ENCODE peak calls at places on chromosome 13, in nine cellular contexts. One of them, this sample, is unnamed. For H3K4me1, the result is how much of the 10 kb centered on the place peaks cover.

GRCh38 chr13:66532146-66532545 is 698.0 kb downstream of the PCDH9 start:
- DNase-seq in left ventricle myocardium inferior: no peak
- DNase-seq in transverse colon: no peak
- DNase-seq in tibial nerve: no peak
- DNase-seq in PC-3: peak
- DNase-seq in CD8-positive, alpha-beta T cell: no peak
- DNase-seq in colonic mucosa: no peak
- DNase-seq in PC-9: no peak
- DNase-seq in psoas muscle: no peak
- DNase-seq in this sample: no peak

GRCh38 chr13:50598338-50598737 is 245.2 kb downstream of the DLEU7 start:
- DNase-seq in left ventricle myocardium inferior: no peak
- DNase-seq in transverse colon: no peak
- DNase-seq in tibial nerve: no peak
- DNase-seq in PC-3: no peak
- DNase-seq in CD8-positive, alpha-beta T cell: no peak
- DNase-seq in colonic mucosa: no peak
- DNase-seq in PC-9: no peak
- DNase-seq in psoas muscle: no peak
- DNase-seq in this sample: no peak

GRCh38 chr13:51773515-51773914 is 30.4 kb downstream of the DHRS12 start:
- DNase-seq in left ventricle myocardium inferior: no peak
- DNase-seq in transverse colon: no peak
- DNase-seq in tibial nerve: no peak
- DNase-seq in PC-3: no peak
- DNase-seq in CD8-positive, alpha-beta T cell: no peak
- DNase-seq in colonic mucosa: no peak
- DNase-seq in PC-9: no peak
- DNase-seq in psoas muscle: no peak
- DNase-seq in this sample: no peak

GRCh38 chr13:63124863-63125262 is 1709.2 kb upstream of the PCDH20 start:
- DNase-seq in left ventricle myocardium inferior: no peak
- DNase-seq in transverse colon: no peak
- DNase-seq in tibial nerve: no peak
- DNase-seq in PC-3: peak
- DNase-seq in CD8-positive, alpha-beta T cell: no peak
- DNase-seq in colonic mucosa: no peak
- DNase-seq in PC-9: no peak
- DNase-seq in psoas muscle: no peak
- DNase-seq in this sample: no peak

GRCh38 chr13:80204642-80205041 is 136.3 kb downstream of the SPRY2 start:
- DNase-seq in left ventricle myocardium inferior: no peak
- DNase-seq in transverse colon: no peak
- DNase-seq in tibial nerve: no peak
- DNase-seq in PC-3: peak
- DNase-seq in CD8-positive, alpha-beta T cell: no peak
- DNase-seq in colonic mucosa: no peak
- DNase-seq in PC-9: no peak
- DNase-seq in psoas muscle: no peak
- DNase-seq in this sample: no peak

GRCh38 chr13:99655351-99656091 is 154.2 kb downstream of the TM9SF2 start:
- DNase-seq in left ventricle myocardium inferior: no peak
- DNase-seq in transverse colon: no peak
- DNase-seq in tibial nerve: no peak
- DNase-seq in PC-3: peak
- DNase-seq in CD8-positive, alpha-beta T cell: no peak
- DNase-seq in colonic mucosa: peak
- DNase-seq in PC-9: no peak
- DNase-seq in psoas muscle: no peak
- DNase-seq in this sample: no peak

GRCh38 chr13:83272076-83272475 is 610.2 kb downstream of the SLITRK1 start:
- DNase-seq in left ventricle myocardium inferior: no peak
- DNase-seq in transverse colon: no peak
- DNase-seq in tibial nerve: no peak
- DNase-seq in PC-3: no peak
- DNase-seq in CD8-positive, alpha-beta T cell: no peak
- DNase-seq in colonic mucosa: no peak
- DNase-seq in PC-9: no peak
- DNase-seq in psoas muscle: no peak
- DNase-seq in this sample: no peak

GRCh38 chr13:78750735-78751134 is 91.8 kb upstream of the OBI1 start:
- DNase-seq in left ventricle myocardium inferior: no peak
- DNase-seq in transverse colon: no peak
- DNase-seq in tibial nerve: no peak
- DNase-seq in PC-3: no peak
- DNase-seq in CD8-positive, alpha-beta T cell: no peak
- DNase-seq in colonic mucosa: no peak
- DNase-seq in PC-9: no peak
- DNase-seq in psoas muscle: no peak
- DNase-seq in this sample: no peak

GRCh38 chr13:48194392-48194754 is 38.6 kb upstream of the ITM2B start:
- DNase-seq in left ventricle myocardium inferior: no peak
- DNase-seq in transverse colon: no peak
- DNase-seq in tibial nerve: no peak
- DNase-seq in PC-3: peak
- DNase-seq in CD8-positive, alpha-beta T cell: no peak
- DNase-seq in colonic mucosa: no peak
- DNase-seq in PC-9: no peak
- DNase-seq in psoas muscle: no peak
- DNase-seq in this sample: no peak

GRCh38 chr13:59408738-59409137 is 755.0 kb downstream of the DIAPH3 start:
- DNase-seq in left ventricle myocardium inferior: no peak
- DNase-seq in transverse colon: no peak
- DNase-seq in tibial nerve: no peak
- DNase-seq in PC-3: no peak
- DNase-seq in CD8-positive, alpha-beta T cell: no peak
- DNase-seq in colonic mucosa: no peak
- DNase-seq in PC-9: no peak
- DNase-seq in psoas muscle: no peak
- DNase-seq in this sample: no peak
- H3K4me1 ChIP-seq in left ventricle myocardium inferior: under half
- H3K4me1 ChIP-seq in transverse colon: under half
- H3K4me1 ChIP-seq in tibial nerve: under half
- H3K4me1 ChIP-seq in PC-3: under half
- H3K4me1 ChIP-seq in CD8-positive, alpha-beta T cell: under half
- H3K4me1 ChIP-seq in colonic mucosa: under half
- H3K4me1 ChIP-seq in PC-9: under half
- H3K4me1 ChIP-seq in psoas muscle: under half
- H3K4me1 ChIP-seq in this sample: under half

GRCh38 chr13:49512578-49512977 is 16.8 kb downstream of the PHF11 start:
- DNase-seq in left ventricle myocardium inferior: no peak
- DNase-seq in transverse colon: no peak
- DNase-seq in tibial nerve: no peak
- DNase-seq in PC-3: no peak
- DNase-seq in CD8-positive, alpha-beta T cell: no peak
- DNase-seq in colonic mucosa: no peak
- DNase-seq in PC-9: no peak
- DNase-seq in psoas muscle: no peak
- DNase-seq in this sample: no peak

GRCh38 chr13:49521216-49521615 is 25.5 kb downstream of the PHF11 start:
- DNase-seq in left ventricle myocardium inferior: no peak
- DNase-seq in transverse colon: no peak
- DNase-seq in tibial nerve: no peak
- DNase-seq in PC-3: no peak
- DNase-seq in CD8-positive, alpha-beta T cell: no peak
- DNase-seq in colonic mucosa: no peak
- DNase-seq in PC-9: no peak
- DNase-seq in psoas muscle: no peak
- DNase-seq in this sample: no peak

GRCh38 chr13:49516467-49516866 is 20.7 kb downstream of the PHF11 start:
- DNase-seq in left ventricle myocardium inferior: no peak
- DNase-seq in transverse colon: no peak
- DNase-seq in tibial nerve: no peak
- DNase-seq in PC-3: no peak
- DNase-seq in CD8-positive, alpha-beta T cell: no peak
- DNase-seq in colonic mucosa: no peak
- DNase-seq in PC-9: no peak
- DNase-seq in psoas muscle: no peak
- DNase-seq in this sample: no peak

DNA sequence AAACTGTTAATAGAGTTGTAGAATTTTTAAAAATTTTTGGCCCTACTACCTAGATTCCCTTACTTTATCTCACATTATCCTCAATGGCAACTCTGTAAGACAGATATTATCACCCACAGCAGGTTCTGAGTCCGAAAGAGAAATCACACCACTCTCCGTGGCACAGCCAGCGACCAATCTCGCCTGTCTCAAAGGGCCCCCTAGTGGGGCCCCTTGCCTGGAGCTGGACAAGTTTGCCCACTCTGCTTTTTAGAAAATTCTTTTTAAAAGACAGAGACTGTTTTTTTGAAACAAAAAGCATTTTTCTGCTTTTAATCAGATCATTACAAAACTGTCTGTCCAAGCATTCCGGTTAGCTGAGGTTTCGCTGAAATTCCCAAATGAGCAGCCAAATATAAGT is 21.7 kb downstream of the PHF11 start:
- DNase-seq in left ventricle myocardium inferior: no peak
- DNase-seq in transverse colon: no peak
- DNase-seq in tibial nerve: no peak
- DNase-seq in PC-3: no peak
- DNase-seq in CD8-positive, alpha-beta T cell: peak
- DNase-seq in colonic mucosa: no peak
- DNase-seq in PC-9: no peak
- DNase-seq in psoas muscle: no peak
- DNase-seq in this sample: no peak
- TF ChIP-seq CTCF in left ventricle myocardium inferior: peak
- TF ChIP-seq CTCF in transverse colon: no peak
- TF ChIP-seq CTCF in tibial nerve: peak
- TF ChIP-seq CTCF in PC-3: peak
- TF ChIP-seq CTCF in CD8-positive, alpha-beta T cell: peak
- TF ChIP-seq CTCF in colonic mucosa: no peak
- TF ChIP-seq CTCF in PC-9: no peak
- TF ChIP-seq CTCF in psoas muscle: no peak
- TF ChIP-seq CTCF in this sample: peak

DNA sequence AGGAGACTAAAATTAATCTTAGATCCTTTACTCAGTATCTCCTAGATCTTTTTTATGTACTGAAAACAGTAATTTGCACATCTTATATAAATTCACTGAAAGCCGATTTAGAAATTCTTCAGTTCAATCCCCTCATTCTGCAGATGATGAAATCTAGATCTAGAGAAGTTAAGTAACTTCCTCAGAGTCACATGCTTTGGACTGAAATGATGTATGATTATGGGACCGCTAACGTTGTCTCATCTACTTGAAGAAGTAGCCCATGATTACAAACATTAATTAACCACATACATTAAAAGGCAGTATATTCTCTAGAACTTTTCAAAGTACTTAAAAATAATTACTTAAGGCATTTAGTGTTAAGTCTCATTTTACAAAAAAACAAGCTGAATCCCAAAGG is 37.8 kb downstream of the ELF1 start:
- DNase-seq in left ventricle myocardium inferior: no peak
- DNase-seq in transverse colon: no peak
- DNase-seq in tibial nerve: no peak
- DNase-seq in PC-3: no peak
- DNase-seq in CD8-positive, alpha-beta T cell: no peak
- DNase-seq in colonic mucosa: no peak
- DNase-seq in PC-9: no peak
- DNase-seq in psoas muscle: no peak
- DNase-seq in this sample: no peak
- H3K4me1 ChIP-seq in left ventricle myocardium inferior: half or more
- H3K4me1 ChIP-seq in transverse colon: under half
- H3K4me1 ChIP-seq in tibial nerve: under half
- H3K4me1 ChIP-seq in PC-3: under half
- H3K4me1 ChIP-seq in CD8-positive, alpha-beta T cell: half or more
- H3K4me1 ChIP-seq in colonic mucosa: under half
- H3K4me1 ChIP-seq in PC-9: under half
- H3K4me1 ChIP-seq in psoas muscle: under half
- H3K4me1 ChIP-seq in this sample: half or more

GRCh38 chr13:72290962-72291681 is 424.1 kb upstream of the DACH1 start:
- DNase-seq in left ventricle myocardium inferior: no peak
- DNase-seq in transverse colon: no peak
- DNase-seq in tibial nerve: no peak
- DNase-seq in PC-3: peak
- DNase-seq in CD8-positive, alpha-beta T cell: no peak
- DNase-seq in colonic mucosa: no peak
- DNase-seq in PC-9: peak
- DNase-seq in psoas muscle: no peak
- DNase-seq in this sample: no peak
- TF ChIP-seq CTCF in left ventricle myocardium inferior: no peak
- TF ChIP-seq CTCF in transverse colon: no peak
- TF ChIP-seq CTCF in tibial nerve: no peak
- TF ChIP-seq CTCF in PC-3: no peak
- TF ChIP-seq CTCF in CD8-positive, alpha-beta T cell: no peak
- TF ChIP-seq CTCF in colonic mucosa: no peak
- TF ChIP-seq CTCF in PC-9: no peak
- TF ChIP-seq CTCF in psoas muscle: no peak
- TF ChIP-seq CTCF in this sample: no peak

This sample was measured in lower lobe of right lung.